ENCODE peak calls at places on chromosomes 2 and 18, in eight cellular contexts. X is HFF-Myc, R is right cardiac atrium, K is kidney epithelial cell, O is OCI-LY7, Q is endothelial cell of umbilical vein, C is kidney, L is iPS DF 6.9. B is an unnamed sample.

GRCh38 chr18:67239826-67240225 is 276.7 kb downstream of the DSEL start:
- DNase-seq in X (no peak), R (no peak), K (no peak), O (no peak), Q (no peak), C (no peak), L (no peak), B (no peak)

GRCh38 chr18:28469946-28470345 is 293.0 kb upstream of the CDH2 start:
- DNase-seq in X (no peak), R (no peak), K (no peak), O (no peak), Q (no peak), C (no peak), L (no peak), B (no peak)

GRCh38 chr2:230658877-230659652 is 53.6 kb upstream of the CAB39 start:
- DNase-seq in X (no peak), R (no peak), K (no peak), O (no peak), Q (no peak), C (no peak), L (no peak), B (no peak)

GRCh38 chr2:241550616-241551580 is 7.6 kb upstream of the BOK start:
- DNase-seq in X (no peak), R (peak), K (no peak), O (no peak), Q (no peak), C (no peak), L (no peak), B (no peak)

GRCh38 chr18:54828290-54828871 is at the start of gene RAB27B:
- DNase-seq in X (peak), R (peak), K (peak), O (no peak), Q (peak), C (peak), L (peak), B (peak)

GRCh38 chr2:233981574-233982420 is 64.6 kb downstream of the TRPM8 start:
- DNase-seq in X (no peak), R (no peak), K (peak), O (no peak), Q (no peak), C (no peak), L (no peak), B (no peak)

GRCh38 chr18:79903071-79903635 is 48.3 kb downstream of the SLC66A2 start:
- DNase-seq in X (no peak), R (no peak), K (no peak), O (no peak), Q (no peak), C (peak), L (no peak), B (no peak)

GRCh38 chr2:128808462-128809255 is 490.0 kb upstream of the HS6ST1 start:
- DNase-seq in X (no peak), R (no peak), K (peak), O (no peak), Q (no peak), C (no peak), L (no peak), B (no peak)

GRCh38 chr2:205511221-205511620 is 171.1 kb upstream of the NRP2 start:
- DNase-seq in X (no peak), R (no peak), K (no peak), O (no peak), Q (peak), C (no peak), L (no peak), B (no peak)

GRCh38 chr18:2716394-2717326 is 61.1 kb downstream of the SMCHD1 start:
- DNase-seq in X (no peak), R (peak), K (no peak), O (no peak), Q (no peak), C (no peak), L (no peak), B (no peak)

GRCh38 chr2:45169339-45170190 is 160.3 kb upstream of the SIX2 start:
- DNase-seq in X (no peak), R (peak), K (no peak), O (no peak), Q (peak), C (no peak), L (no peak), B (peak)

GRCh38 chr2:23685201-23685600 is 241.7 kb downstream of the ATAD2B start:
- DNase-seq in X (no peak), R (peak), K (no peak), O (no peak), Q (no peak), C (peak), L (no peak), B (no peak)

GRCh38 chr2:12816379-12817306 is 99.9 kb downstream of the TRIB2 start:
- DNase-seq in X (no peak), R (no peak), K (peak), O (no peak), Q (no peak), C (no peak), L (no peak), B (no peak)

GRCh38 chr2:160194946-160195345 is 5.1 kb downstream of the ITGB6 start:
- DNase-seq in X (no peak), R (no peak), K (no peak), O (no peak), Q (no peak), C (no peak), L (no peak), B (no peak)

GRCh38 chr2:182672471-182673165 is 43.4 kb upstream of the DNAJC10 start:
- DNase-seq in X (peak), R (no peak), K (peak), O (no peak), Q (peak), C (no peak), L (no peak), B (peak)

GRCh38 chr2:74856599-74856998 is 22.7 kb downstream of the HK2 start:
- DNase-seq in X (no peak), R (no peak), K (no peak), O (no peak), Q (no peak), C (no peak), L (no peak), B (no peak)

GRCh38 chr2:157439792-157440186 is 4.1 kb downstream of the CYTIP start:
- DNase-seq in X (no peak), R (no peak), K (no peak), O (peak), Q (no peak), C (no peak), L (no peak), B (no peak)
- H3K4me3 ChIP-seq in X (no peak), R (no peak), K (no peak), O (peak), Q (no peak), C (peak), L (no peak), B (no peak)

GRCh38 chr18:77015176-77015575 is 117.4 kb downstream of the MBP start:
- DNase-seq in X (no peak), R (no peak), K (no peak), O (no peak), Q (no peak), C (no peak), L (no peak), B (no peak)

GRCh38 chr18:77012751-77013550 is 119.6 kb downstream of the MBP start:
- DNase-seq in X (no peak), R (no peak), K (no peak), O (no peak), Q (no peak), C (no peak), L (no peak), B (no peak)

GRCh38 chr18:77016133-77016839 is 116.3 kb downstream of the MBP start:
- DNase-seq in X (no peak), R (no peak), K (no peak), O (no peak), Q (no peak), C (no peak), L (no peak), B (no peak)

GRCh38 chr18:77013777-77014525 is 118.6 kb downstream of the MBP start:
- DNase-seq in X (no peak), R (peak), K (no peak), O (no peak), Q (no peak), C (peak), L (no peak), B (peak)

GRCh38 chr18:77014538-77014937 is 118.0 kb downstream of the MBP start:
- DNase-seq in X (no peak), R (no peak), K (no peak), O (no peak), Q (no peak), C (peak), L (no peak), B (no peak)
- H3K4me3 ChIP-seq in X (no peak), R (no peak), K (no peak), O (no peak), Q (no peak), C (no peak), L (no peak), B (no peak)

GRCh38 chr2:27870724-27871123 is 19.5 kb downstream of the RBKS start:
- DNase-seq in X (no peak), R (no peak), K (no peak), O (no peak), Q (no peak), C (no peak), L (no peak), B (no peak)

GRCh38 chr2:27871805-27872204 is 18.4 kb downstream of the RBKS start:
- DNase-seq in X (no peak), R (no peak), K (no peak), O (no peak), Q (no peak), C (no peak), L (no peak), B (no peak)

GRCh38 chr2:27863146-27863545 is 27.0 kb downstream of the RBKS start:
- DNase-seq in X (no peak), R (no peak), K (no peak), O (no peak), Q (no peak), C (no peak), L (no peak), B (no peak)

GRCh38 chr2:27869763-27870162 is 20.4 kb downstream of the RBKS start:
- DNase-seq in X (no peak), R (no peak), K (no peak), O (no peak), Q (no peak), C (no peak), L (no peak), B (no peak)

GRCh38 chr2:27866237-27866636 is 23.9 kb downstream of the RBKS start:
- DNase-seq in X (no peak), R (no peak), K (no peak), O (no peak), Q (no peak), C (no peak), L (no peak), B (no peak)
- H3K4me3 ChIP-seq in X (no peak), R (no peak), K (no peak), O (no peak), Q (no peak), C (no peak), L (no peak), B (no peak)

GRCh38 chr2:41618754-41619153 is 429.1 kb upstream of the PKDCC start:
- DNase-seq in X (no peak), R (no peak), K (no peak), O (no peak), Q (no peak), C (no peak), L (no peak), B (no peak)
- H3K4me3 ChIP-seq in X (no peak), R (no peak), K (no peak), O (no peak), Q (no peak), C (no peak), L (no peak), B (no peak)

GRCh38 chr18:12391487-12392136 is 14.6 kb upstream of the AFG3L2 start:
- DNase-seq in X (no peak), R (no peak), K (no peak), O (peak), Q (peak), C (no peak), L (no peak), B (peak)
- H3K4me3 ChIP-seq in X (no peak), R (no peak), K (no peak), O (no peak), Q (no peak), C (no peak), L (no peak), B (no peak)